ENCODE peak calls at places on chromosomes 16 and 17, in eight cellular contexts. A is suprapubic skin, H is psoas muscle, G is tibial artery, U is neural crest cell, P is fibroblast of the aortic adventitia, M is LNCaP clone FGC, J is right atrium auricular region. K is an unnamed sample.

GRCh38 chr16:77657016-77657415 is 65.3 kb upstream of the NUDT7 start:
- DNase-seq in A (no peak), H (no peak), G (no peak), U (no peak), P (peak), M (no peak), J (no peak), K (no peak)

GRCh38 chr16:83964684-83965443 is 3.2 kb upstream of the NECAB2 start:
- DNase-seq in A (no peak), H (peak), G (no peak), U (no peak), P (no peak), M (no peak), J (no peak), K (no peak)

GRCh38 chr17:83119987-83120864 is 40.8 kb downstream of the METRNL start:
- DNase-seq in A (no peak), H (no peak), G (no peak), U (no peak), P (no peak), M (no peak), J (no peak), K (no peak)

GRCh38 chr16:977096-977701 is 4.4 kb upstream of the SOX8 start:
- DNase-seq in A (no peak), H (peak), G (peak), U (no peak), P (no peak), M (no peak), J (no peak), K (no peak)

GRCh38 chr17:66214893-66215528 is 14.2 kb downstream of the APOH start:
- DNase-seq in A (no peak), H (no peak), G (no peak), U (no peak), P (no peak), M (no peak), J (no peak), K (no peak)

GRCh38 chr17:7056386-7056785 is 12.5 kb upstream of the SLC16A11 start:
- DNase-seq in A (no peak), H (no peak), G (no peak), U (no peak), P (no peak), M (no peak), J (no peak), K (no peak)

GRCh38 chr16:35102780-35103403 is 1643.5 kb downstream of the TP53TG3F start:
- DNase-seq in A (no peak), H (no peak), G (no peak), U (no peak), P (no peak), M (peak), J (no peak), K (no peak)

GRCh38 chr17:48719642-48720262 is 2.6 kb downstream of the PRAC1 start:
- DNase-seq in A (peak), H (no peak), G (no peak), U (no peak), P (no peak), M (no peak), J (no peak), K (no peak)

GRCh38 chr16:23557779-23558330 is 328 bp downstream of the UBFD1 start:
- DNase-seq in A (peak), H (peak), G (peak), U (no peak), P (peak), M (no peak), J (peak), K (peak)

GRCh38 chr16:86355114-86355513 is 155.2 kb upstream of the FOXF1 start:
- DNase-seq in A (no peak), H (no peak), G (no peak), U (no peak), P (peak), M (no peak), J (no peak), K (no peak)

GRCh38 chr16:66416136-66416535 is 11.0 kb upstream of the BEAN1 start:
- DNase-seq in A (no peak), H (no peak), G (no peak), U (no peak), P (no peak), M (no peak), J (peak), K (peak)

GRCh38 chr16:2753523-2754020 is 1.1 kb downstream of the SRRM2 start:
- DNase-seq in A (no peak), H (no peak), G (no peak), U (no peak), P (peak), M (no peak), J (no peak), K (no peak)

GRCh38 chr17:48162946-48163506 is 55.5 kb downstream of the SNX11 start:
- DNase-seq in A (no peak), H (no peak), G (no peak), U (no peak), P (peak), M (no peak), J (no peak), K (no peak)

GRCh38 chr17:37299257-37299985 is 76.4 kb upstream of the C17orf78 start:
- DNase-seq in A (no peak), H (no peak), G (no peak), U (no peak), P (peak), M (peak), J (no peak), K (no peak)

GRCh38 chr16:8885674-8886592 is 3.8 kb downstream of the LITAFD start:
- DNase-seq in A (peak), H (peak), G (no peak), U (no peak), P (peak), M (no peak), J (no peak), K (no peak)

GRCh38 chr17:46991618-46992017 is 12.6 kb upstream of the RPRML start:
- DNase-seq in A (no peak), H (no peak), G (no peak), U (no peak), P (no peak), M (no peak), J (no peak), K (no peak)

GRCh38 chr16:51641191-51641765 is 490.2 kb upstream of the SALL1 start:
- DNase-seq in A (no peak), H (no peak), G (no peak), U (no peak), P (peak), M (no peak), J (no peak), K (no peak)

GRCh38 chr17:42002792-42003301 is 14.4 kb downstream of the DNAJC7 start:
- DNase-seq in A (no peak), H (no peak), G (no peak), U (no peak), P (no peak), M (no peak), J (no peak), K (no peak)

GRCh38 chr16:81415757-81416156 is 28.9 kb upstream of the CMIP start:
- DNase-seq in A (no peak), H (no peak), G (no peak), U (peak), P (no peak), M (no peak), J (no peak), K (no peak)

GRCh38 chr17:81067331-81067730 is 32.4 kb downstream of the BAIAP2 start:
- DNase-seq in A (no peak), H (no peak), G (no peak), U (no peak), P (no peak), M (no peak), J (no peak), K (no peak)

GRCh38 chr16:15966420-15967222 is 17.2 kb downstream of the ABCC1 start:
- DNase-seq in A (no peak), H (no peak), G (no peak), U (no peak), P (peak), M (no peak), J (no peak), K (no peak)

GRCh38 chr17:39750131-39751015 is 12.6 kb downstream of the GRB7 start:
- DNase-seq in A (peak), H (no peak), G (no peak), U (no peak), P (no peak), M (no peak), J (no peak), K (no peak)

GRCh38 chr16:82892327-82892726 is 265.6 kb downstream of the CDH13 start:
- DNase-seq in A (no peak), H (no peak), G (no peak), U (no peak), P (no peak), M (no peak), J (no peak), K (no peak)

GRCh38 chr16:88352261-88353200 is 30.2 kb upstream of the ZNF469 start:
- DNase-seq in A (no peak), H (peak), G (no peak), U (no peak), P (no peak), M (no peak), J (no peak), K (no peak)

GRCh38 chr17:16406742-16407674 is 8.4 kb upstream of the TRPV2 start:
- DNase-seq in A (no peak), H (peak), G (peak), U (peak), P (no peak), M (no peak), J (no peak), K (no peak)

GRCh38 chr17:70136131-70136530 is 33.2 kb upstream of the KCNJ2 start:
- DNase-seq in A (no peak), H (no peak), G (no peak), U (no peak), P (no peak), M (no peak), J (no peak), K (no peak)

GRCh38 chr17:3892095-3892998 is 506 bp downstream of the CAMKK1 start:
- DNase-seq in A (peak), H (peak), G (peak), U (peak), P (peak), M (peak), J (peak), K (no peak)

GRCh38 chr17:17200831-17201230 is 5.3 kb downstream of the PLD6 start:
- DNase-seq in A (no peak), H (no peak), G (no peak), U (no peak), P (no peak), M (no peak), J (no peak), K (no peak)

GRCh38 chr17:7352910-7353635 is 1.1 kb downstream of the KCTD11 start:
- DNase-seq in A (peak), H (no peak), G (no peak), U (no peak), P (no peak), M (no peak), J (no peak), K (no peak)

GRCh38 chr17:17554266-17554665 is 37.2 kb downstream of the PEMT start:
- DNase-seq in A (no peak), H (no peak), G (no peak), U (no peak), P (no peak), M (no peak), J (no peak), K (no peak)

GRCh38 chr16:47460301-47460754 is 535 bp downstream of the ITFG1 start:
- DNase-seq in A (no peak), H (no peak), G (peak), U (no peak), P (no peak), M (no peak), J (no peak), K (no peak)

GRCh38 chr17:38403491-38403890 is 24.8 kb upstream of the ARHGAP23 start:
- DNase-seq in A (peak), H (no peak), G (no peak), U (no peak), P (peak), M (peak), J (no peak), K (no peak)

GRCh38 chr17:48757524-48757961 is 29.0 kb upstream of the HOXB13 start:
- DNase-seq in A (no peak), H (no peak), G (no peak), U (no peak), P (no peak), M (no peak), J (no peak), K (no peak)

GRCh38 chr17:75550139-75550465 is 24.6 kb downstream of the LLGL2 start:
- DNase-seq in A (no peak), H (no peak), G (no peak), U (no peak), P (no peak), M (no peak), J (no peak), K (no peak)

GRCh38 chr16:84585886-84586285 is 32.0 kb downstream of the COTL1 start:
- DNase-seq in A (no peak), H (no peak), G (no peak), U (peak), P (no peak), M (no peak), J (no peak), K (no peak)

GRCh38 chr17:21014498-21014897 is 28.3 kb downstream of the USP22 start:
- DNase-seq in A (no peak), H (no peak), G (no peak), U (no peak), P (no peak), M (no peak), J (no peak), K (no peak)

DNA sequence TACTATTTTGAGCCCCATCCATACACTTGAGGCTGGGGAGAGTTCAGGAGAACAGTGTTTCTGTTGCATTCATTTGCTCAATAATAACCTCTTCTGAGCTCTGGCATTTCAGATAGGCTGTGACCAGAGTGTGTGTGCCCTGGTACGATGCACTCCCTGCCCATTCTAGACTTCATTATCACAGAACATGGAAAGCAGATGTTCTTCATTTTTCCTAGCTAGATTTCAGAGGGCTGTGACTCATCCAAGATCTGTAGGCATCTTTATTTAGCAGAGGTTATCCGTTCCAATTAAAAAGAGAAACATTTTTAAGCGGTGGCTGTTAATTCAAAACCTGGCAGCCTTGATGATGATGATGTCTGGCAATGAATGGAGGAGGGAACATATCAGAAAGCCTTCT is 228.8 kb upstream of the EEF2KMT start:
- DNase-seq in A (no peak), H (no peak), G (no peak), U (no peak), P (no peak), M (no peak), J (no peak), K (no peak)
- TF ChIP-seq CTCF in A (no peak), H (no peak), G (no peak), U (no peak), P (no peak), M (no peak), J (no peak), K (no peak)

DNA sequence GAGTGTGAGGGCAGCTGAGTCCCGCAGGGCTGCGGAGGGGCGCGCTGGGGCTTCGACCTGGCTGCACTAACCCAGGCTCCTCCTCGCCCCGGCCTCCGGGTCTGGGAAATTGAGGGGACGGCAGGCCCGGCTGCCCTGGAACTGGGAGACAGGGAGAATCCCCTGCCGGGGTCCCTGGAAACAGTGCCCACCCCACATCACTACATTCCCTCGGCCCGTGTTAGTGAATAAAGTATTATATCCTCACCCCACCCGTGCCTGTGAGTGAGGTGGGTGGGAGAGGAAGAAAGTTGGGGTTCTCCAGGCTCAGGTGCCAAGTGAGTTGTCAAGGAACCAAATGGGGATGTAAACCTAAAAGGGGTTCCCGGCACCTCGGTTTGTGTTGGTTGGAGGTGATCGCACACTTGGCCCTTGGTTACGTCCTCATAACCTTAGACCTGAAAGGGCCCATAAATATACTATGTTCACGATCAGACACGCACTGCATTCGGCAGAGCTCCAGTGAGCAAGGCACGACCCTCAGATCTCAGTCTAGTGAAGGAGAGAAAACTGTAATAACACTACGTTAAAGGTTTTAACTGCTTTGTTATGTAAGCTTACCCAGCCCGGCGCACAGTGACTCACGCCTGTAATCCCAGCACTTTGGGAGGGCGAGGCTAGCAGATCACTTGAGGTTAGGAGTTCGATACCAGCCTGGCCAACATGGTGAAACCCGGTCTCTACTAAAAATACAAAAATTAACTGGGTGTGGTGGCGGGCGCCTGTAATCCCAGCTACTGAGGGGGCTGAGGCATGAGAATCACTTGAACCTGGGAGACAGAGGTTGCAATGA is 11.2 kb downstream of the ZNF771 start:
- DNase-seq in A (no peak), H (no peak), G (no peak), U (no peak), P (no peak), M (no peak), J (no peak), K (no peak)
- TF ChIP-seq CTCF in A (no peak), H (no peak), G (no peak), U (no peak), P (no peak), M (no peak), J (no peak), K (peak)

GRCh38 chr17:50114401-50114800 is 15.6 kb downstream of the SAMD14 start:
- DNase-seq in A (no peak), H (no peak), G (no peak), U (no peak), P (no peak), M (no peak), J (no peak), K (no peak)

GRCh38 chr17:50110591-50111349 is 15.6 kb downstream of the PDK2 start:
- DNase-seq in A (peak), H (peak), G (peak), U (no peak), P (no peak), M (no peak), J (peak), K (no peak)

GRCh38 chr17:50113624-50114320 is 16.2 kb downstream of the SAMD14 start:
- DNase-seq in A (no peak), H (no peak), G (no peak), U (no peak), P (no peak), M (no peak), J (no peak), K (no peak)

GRCh38 chr17:50111687-50112655 is 16.8 kb downstream of the PDK2 start:
- DNase-seq in A (peak), H (peak), G (peak), U (peak), P (no peak), M (peak), J (peak), K (no peak)

GRCh38 chr17:50112694-50113093 is 17.3 kb downstream of the SAMD14 start:
- DNase-seq in A (no peak), H (no peak), G (no peak), U (no peak), P (no peak), M (no peak), J (no peak), K (no peak)
- TF ChIP-seq CTCF in A (no peak), H (peak), G (peak), U (no peak), P (no peak), M (no peak), J (no peak), K (no peak)

GRCh38 chr17:44005865-44006580 is 1.6 kb downstream of the NAGS start:
- DNase-seq in A (no peak), H (peak), G (no peak), U (peak), P (no peak), M (no peak), J (no peak), K (no peak)
- TF ChIP-seq CTCF in A (no peak), H (no peak), G (no peak), U (no peak), P (no peak), M (no peak), J (no peak), K (peak)

DNA sequence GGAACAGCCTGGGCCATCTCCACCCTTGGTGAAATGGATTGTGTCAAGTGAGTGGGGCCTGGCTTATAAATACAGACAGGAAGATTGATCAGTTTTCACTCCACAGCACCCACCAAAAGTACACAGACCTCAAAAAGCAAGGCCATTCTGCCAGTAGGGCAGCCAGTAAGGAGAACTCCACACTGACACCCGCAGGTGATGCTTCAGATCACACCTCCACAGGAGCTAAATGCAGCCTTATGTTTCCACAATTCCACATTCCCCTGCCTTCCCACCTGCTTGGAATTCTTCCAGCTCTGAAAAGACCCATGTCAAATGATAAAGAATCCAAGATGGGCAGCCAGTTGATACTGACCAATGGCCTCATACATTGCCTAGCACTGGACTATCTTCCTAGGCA is 191.1 kb downstream of the ZFHX3 start:
- DNase-seq in A (no peak), H (no peak), G (no peak), U (no peak), P (no peak), M (no peak), J (no peak), K (no peak)
- TF ChIP-seq CTCF in A (no peak), H (peak), G (no peak), U (peak), P (peak), M (peak), J (no peak), K (peak)

DNA sequence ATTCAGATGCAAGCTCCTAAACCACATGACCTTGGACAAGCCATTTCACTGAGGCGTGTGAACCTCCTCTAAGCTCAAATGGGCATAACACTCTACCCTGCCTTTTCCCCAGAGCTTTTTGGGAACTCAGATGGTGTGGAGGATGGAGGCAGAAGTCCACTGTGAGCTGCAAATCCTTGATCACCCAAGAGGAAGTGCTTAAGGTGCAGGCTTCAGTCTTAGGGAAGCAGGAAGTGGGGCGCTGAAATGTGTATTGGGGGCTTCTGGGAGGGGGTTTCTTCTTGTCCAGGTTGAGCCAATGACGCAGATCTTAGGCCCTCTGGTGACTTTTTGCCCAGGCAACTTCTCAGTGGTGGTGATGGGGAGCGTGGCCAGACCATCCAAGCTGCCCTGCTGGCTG is 12.9 kb downstream of the CIITA start:
- DNase-seq in A (no peak), H (no peak), G (no peak), U (no peak), P (no peak), M (no peak), J (no peak), K (no peak)
- TF ChIP-seq CTCF in A (no peak), H (no peak), G (no peak), U (no peak), P (no peak), M (no peak), J (no peak), K (no peak)

DNA sequence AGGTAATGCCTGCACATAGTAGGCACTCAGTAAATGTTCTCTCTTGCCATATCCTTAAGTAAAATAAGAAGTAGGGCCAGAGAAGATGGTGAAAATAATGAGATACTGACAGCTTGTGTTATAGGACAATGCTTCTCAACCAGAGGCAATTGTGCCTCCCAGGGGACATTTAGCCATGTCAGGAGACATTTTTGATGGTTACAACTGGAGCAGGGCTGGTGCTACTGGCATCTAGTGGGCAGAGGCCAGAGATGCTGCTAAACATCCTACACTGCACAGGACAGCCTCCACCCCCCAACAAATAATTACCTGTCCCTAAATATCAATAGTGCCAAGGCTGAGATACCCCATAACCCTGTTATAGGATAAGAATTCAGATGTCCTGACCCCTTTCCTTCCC is 1.7 kb downstream of the RAD51D start:
- DNase-seq in A (no peak), H (no peak), G (no peak), U (no peak), P (peak), M (no peak), J (no peak), K (no peak)
- TF ChIP-seq CTCF in A (no peak), H (no peak), G (no peak), U (no peak), P (peak), M (peak), J (no peak), K (peak)

K was measured in osteocyte.